ENCODE peak calls at places on chromosome 17, in four cellular contexts. L is activated T-helper 9 cell treated with anti-CD3 and anti-CD28 coated beads, Interleukin-2, amount 50 U/mL, for 16 hours; V is mesendoderm; D is kidney glomerular epithelial cell. F is an unnamed sample.

GRCh38 chr17:61402978-61403845 is 3.6 kb downstream of the TBX2 start:
- DNase-seq in L (no peak), V (no peak), D (no peak), F (no peak)

GRCh38 chr17:880871-881269 is 98.7 kb downstream of the NXN start:
- DNase-seq in L (no peak), V (peak), D (no peak), F (no peak)

GRCh38 chr17:8430966-8431365 is 4.7 kb upstream of the NDEL1 start:
- DNase-seq in L (no peak), V (no peak), D (no peak), F (no peak)

GRCh38 chr17:28949185-28950016 is 1.9 kb downstream of the PHF12 start:
- DNase-seq in L (peak), V (peak), D (no peak), F (no peak)

GRCh38 chr17:1998426-1998784 is 26.7 kb downstream of the RTN4RL1 start:
- DNase-seq in L (no peak), V (no peak), D (no peak), F (no peak)

GRCh38 chr17:13030459-13031305 is 12.9 kb upstream of the ELAC2 start:
- DNase-seq in L (peak), V (peak), D (peak), F (peak)

GRCh38 chr17:57988301-57989010 is 402 bp upstream of the VEZF1 start:
- DNase-seq in L (peak), V (peak), D (peak), F (peak)

GRCh38 chr17:59840908-59841666 is 51.7 kb downstream of the TUBD1 start:
- DNase-seq in L (no peak), V (no peak), D (no peak), F (no peak)

GRCh38 chr17:46173153-46173552 is 20.1 kb downstream of the KANSL1 start:
- DNase-seq in L (no peak), V (no peak), D (no peak), F (no peak)

GRCh38 chr17:63701477-63702222 is 1.7 kb upstream of the LIMD2 start:
- DNase-seq in L (peak), V (no peak), D (no peak), F (no peak)

GRCh38 chr17:17134952-17135340 is 71.2 kb downstream of the PLD6 start:
- DNase-seq in L (no peak), V (no peak), D (no peak), F (no peak)

GRCh38 chr17:49022391-49022941 is 25.3 kb downstream of the IGF2BP1 start:
- DNase-seq in L (no peak), V (peak), D (peak), F (no peak)

GRCh38 chr17:17723354-17724261 is 42.4 kb downstream of the RAI1 start:
- DNase-seq in L (peak), V (peak), D (peak), F (peak)

GRCh38 chr17:61574542-61575351 is 16.3 kb downstream of the NACA2 start:
- DNase-seq in L (no peak), V (peak), D (no peak), F (peak)

GRCh38 chr17:2449486-2449885 is 48.6 kb upstream of the MNT start:
- DNase-seq in L (no peak), V (no peak), D (no peak), F (no peak)

GRCh38 chr17:45431531-45432404 is 902 bp downstream of the ARHGAP27 start:
- DNase-seq in L (peak), V (peak), D (peak), F (peak)

GRCh38 chr17:83196973-83197880 is 117.8 kb downstream of the METRNL start:
- DNase-seq in L (no peak), V (no peak), D (no peak), F (no peak)

GRCh38 chr17:385195-385835 is 32.7 kb upstream of the RPH3AL start:
- DNase-seq in L (peak), V (peak), D (no peak), F (peak)

GRCh38 chr17:81966343-81967243 is 5.6 kb upstream of the NOTUM start:
- DNase-seq in L (no peak), V (peak), D (no peak), F (no peak)

GRCh38 chr17:51372345-51373004 is 112.1 kb downstream of the UTP18 start:
- DNase-seq in L (no peak), V (peak), D (no peak), F (peak)

GRCh38 chr17:78971764-78972506 is 7.8 kb downstream of the LGALS3BP start:
- DNase-seq in L (no peak), V (no peak), D (no peak), F (no peak)

GRCh38 chr17:17569691-17570090 is 21.8 kb downstream of the PEMT start:
- DNase-seq in L (no peak), V (no peak), D (no peak), F (no peak)

GRCh38 chr17:78789663-78790181 is 7.6 kb upstream of the CYTH1 start:
- DNase-seq in L (no peak), V (no peak), D (no peak), F (no peak)

GRCh38 chr17:67431210-67432015 is 54.3 kb downstream of the PITPNC1 start:
- DNase-seq in L (no peak), V (peak), D (peak), F (no peak)

GRCh38 chr17:10398352-10398751 is 23.4 kb downstream of the MYH8 start:
- DNase-seq in L (no peak), V (peak), D (no peak), F (no peak)

GRCh38 chr17:82611140-82612058 is 36.8 kb downstream of the WDR45B start:
- DNase-seq in L (no peak), V (no peak), D (peak), F (no peak)

GRCh38 chr17:5355416-5356129 is 63.9 kb downstream of the NUP88 start:
- DNase-seq in L (no peak), V (no peak), D (no peak), F (no peak)